ENCODE peak calls at places on chromosomes 3 and 15, in ten cellular contexts. X is mesendoderm; B is H1; Y is CD8-positive, alpha-beta memory T cell; U is aorta; V is neural progenitor cell; H is heart right ventricle; E is stomach; G is neuronal stem cell; Z is tibial nerve. R is an unnamed sample. For H3K4me1, the result is how much of the 10 kb centered on the place peaks cover.

GRCh38 chr3:195999896-196000295 is 82.0 kb downstream of the TFRC start:
- DNase-seq in G (no peak), U (no peak), V (no peak), H (no peak), Y (no peak), E (no peak), X (no peak), Z (no peak), B (no peak), R (peak)

GRCh38 chr3:15405448-15406050 is 21.8 kb downstream of the METTL6 start:
- DNase-seq in X (peak), Z (no peak), U (no peak), Y (no peak), H (no peak), G (peak), E (no peak), V (peak), B (no peak), R (peak)

GRCh38 chr3:73623996-73624362 is 762 bp downstream of the PDZRN3 start:
- DNase-seq in Z (no peak), G (no peak), H (peak), X (peak), V (peak), U (peak), Y (no peak), B (peak), E (peak), R (peak)

GRCh38 chr3:7924228-7924627 is 577.4 kb upstream of the LMCD1 start:
- DNase-seq in G (no peak), E (no peak), X (no peak), U (no peak), Z (no peak), B (no peak), V (no peak), H (no peak), Y (no peak), R (no peak)

GRCh38 chr15:43249699-43250203 is 17.0 kb downstream of the TGM5 start:
- DNase-seq in Z (no peak), B (no peak), E (no peak), Y (no peak), U (no peak), V (no peak), G (no peak), X (peak), H (no peak), R (no peak)

GRCh38 chr3:55445551-55445950 is 41.6 kb downstream of the WNT5A start:
- DNase-seq in E (peak), V (no peak), B (no peak), Z (no peak), Y (no peak), U (no peak), X (no peak), H (no peak), G (no peak), R (no peak)

GRCh38 chr3:101722394-101723173 is 1.8 kb upstream of the CEP97 start:
- DNase-seq in V (no peak), Y (no peak), Z (no peak), U (no peak), E (no peak), H (no peak), B (no peak), X (no peak), G (no peak), R (no peak)

GRCh38 chr15:89016549-89017041 is 71.7 kb upstream of the ABHD2 start:
- DNase-seq in B (no peak), V (no peak), Z (no peak), H (no peak), U (no peak), X (peak), G (no peak), E (no peak), Y (no peak), R (no peak)

GRCh38 chr3:31959951-31960792 is 20.9 kb downstream of the OSBPL10 start:
- DNase-seq in G (no peak), H (no peak), V (peak), Y (no peak), E (no peak), X (peak), B (no peak), Z (no peak), U (no peak), R (no peak)

GRCh38 chr3:159059395-159059794 is 257.5 kb downstream of the MFSD1 start:
- DNase-seq in H (no peak), V (no peak), Z (no peak), X (no peak), G (no peak), U (no peak), Y (no peak), B (no peak), E (no peak), R (no peak)

GRCh38 chr3:107753494-107753893 is 230.7 kb downstream of the BBX start:
- DNase-seq in X (peak), Y (no peak), B (no peak), E (peak), G (peak), U (no peak), H (no peak), V (peak), Z (no peak), R (peak)

GRCh38 chr15:62999178-62999577 is 43.4 kb upstream of the TPM1 start:
- DNase-seq in E (no peak), V (no peak), G (no peak), B (no peak), H (no peak), U (no peak), Z (no peak), Y (no peak), X (no peak), R (no peak)

GRCh38 chr3:194333212-194333980 is 17.7 kb downstream of the CPN2 start:
- DNase-seq in Y (peak), H (peak), G (peak), E (peak), B (peak), X (peak), Z (peak), V (peak), U (peak), R (peak)

GRCh38 chr15:56098230-56098899 is 105.0 kb upstream of the NEDD4 start:
- DNase-seq in X (no peak), Z (no peak), H (no peak), U (no peak), Y (no peak), V (no peak), B (no peak), E (no peak), G (no peak), R (no peak)

GRCh38 chr3:64048631-64049061 is 25.4 kb upstream of the PSMD6 start:
- DNase-seq in G (no peak), X (no peak), E (no peak), H (no peak), Z (no peak), V (no peak), Y (no peak), B (no peak), U (no peak), R (no peak)

GRCh38 chr3:27090265-27091041 is 278.7 kb downstream of the NEK10 start:
- DNase-seq in H (no peak), Z (no peak), E (no peak), X (no peak), V (no peak), B (no peak), U (no peak), Y (no peak), G (no peak), R (no peak)

GRCh38 chr3:71693641-71694040 is 31.6 kb downstream of the EIF4E3 start:
- DNase-seq in E (no peak), H (no peak), X (no peak), V (no peak), U (no peak), Y (no peak), Z (no peak), B (no peak), G (no peak), R (no peak)

GRCh38 chr3:44501971-44502370 is 24.5 kb upstream of the ZNF445 start:
- DNase-seq in U (no peak), E (no peak), X (no peak), H (no peak), B (no peak), V (no peak), G (no peak), Z (no peak), Y (no peak), R (no peak)

GRCh38 chr3:149480326-149481017 is 6.0 kb downstream of the TM4SF4 start:
- DNase-seq in G (peak), Y (no peak), Z (peak), U (peak), X (peak), V (peak), B (peak), H (peak), E (peak), R (peak)

GRCh38 chr3:58074997-58075396 is 66.8 kb downstream of the FLNB start:
- DNase-seq in X (no peak), E (no peak), B (no peak), G (no peak), Y (no peak), U (no peak), Z (no peak), H (no peak), V (no peak), R (no peak)

GRCh38 chr15:94119923-94120775 is 111.2 kb upstream of the MCTP2 start:
- DNase-seq in X (peak), Z (peak), E (peak), G (peak), B (peak), V (peak), U (peak), H (no peak), Y (peak), R (peak)

GRCh38 chr3:123327480-123327879 is 121.4 kb downstream of the ADCY5 start:
- DNase-seq in E (no peak), V (no peak), H (no peak), Z (no peak), G (no peak), B (no peak), U (no peak), X (no peak), Y (no peak), R (no peak)

GRCh38 chr3:46298871-46299607 is 54.9 kb upstream of the CCR2 start:
- DNase-seq in Z (no peak), H (no peak), V (no peak), E (no peak), Y (no peak), U (no peak), B (no peak), G (no peak), X (no peak), R (no peak)

GRCh38 chr3:30644615-30645014 is 38.2 kb downstream of the TGFBR2 start:
- DNase-seq in E (peak), Z (peak), G (no peak), B (no peak), H (no peak), U (peak), X (no peak), V (no peak), Y (peak), R (peak)

GRCh38 chr3:43872301-43872700 is 181.6 kb downstream of the ABHD5 start:
- DNase-seq in V (no peak), H (no peak), G (no peak), E (no peak), Z (no peak), B (no peak), U (no peak), Y (no peak), X (peak), R (peak)

GRCh38 chr3:122080188-122080587 is 25.0 kb downstream of the CD86 start:
- DNase-seq in B (no peak), E (no peak), U (no peak), Z (no peak), H (no peak), Y (no peak), V (no peak), X (no peak), G (no peak), R (no peak)

GRCh38 chr3:122078235-122078935 is 23.2 kb downstream of the CD86 start:
- DNase-seq in B (no peak), Y (no peak), G (no peak), U (no peak), E (no peak), V (no peak), H (no peak), X (no peak), Z (no peak), R (no peak)

GRCh38 chr3:122082357-122082756 is 27.2 kb downstream of the CD86 start:
- DNase-seq in B (no peak), H (no peak), U (no peak), Z (no peak), E (no peak), Y (no peak), G (no peak), V (no peak), X (no peak), R (no peak)

GRCh38 chr3:122079524-122079923 is 24.4 kb downstream of the CD86 start:
- DNase-seq in X (no peak), B (no peak), U (no peak), E (no peak), Y (no peak), H (no peak), G (no peak), V (no peak), Z (no peak), R (no peak)

GRCh38 chr3:122081543-122081942 is 26.4 kb downstream of the CD86 start:
- DNase-seq in B (no peak), X (no peak), U (no peak), Z (no peak), G (no peak), Y (no peak), H (no peak), E (no peak), V (no peak), R (no peak)
- H3K4me1 ChIP-seq in B (under half), X (under half), U (under half), Z (under half), G (under half), Y (under half), H (under half), E (under half), V (under half), R (under half)

DNA sequence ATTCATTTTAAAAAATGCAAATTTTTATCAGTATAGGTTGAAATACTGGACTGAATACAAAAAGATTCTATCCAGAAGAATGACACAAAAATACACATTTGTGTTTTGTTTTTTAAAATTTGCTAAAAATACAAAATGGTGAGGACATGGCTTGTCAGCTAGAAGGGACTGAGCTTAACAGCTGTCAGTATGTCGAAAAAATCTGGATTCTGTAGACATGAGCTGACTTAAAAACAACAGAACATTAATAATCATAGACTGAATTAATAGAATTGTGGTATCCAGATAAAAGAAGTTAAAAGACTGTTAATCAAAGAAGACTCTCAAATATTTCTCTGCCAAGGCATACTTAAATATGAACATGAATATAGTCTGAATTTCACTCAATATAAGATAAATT is 244.9 kb upstream of the CBLB start:
- DNase-seq in B (no peak), X (no peak), G (no peak), V (no peak), H (no peak), E (no peak), Z (no peak), Y (no peak), U (no peak), R (no peak)
- H3K4me1 ChIP-seq in B (under half), X (under half), G (under half), V (under half), H (under half), E (under half), Z (under half), Y (under half), U (under half), R (under half)

GRCh38 chr3:141446737-141447136 is 40.1 kb upstream of the RASA2 start:
- DNase-seq in Z (no peak), B (no peak), H (no peak), G (no peak), E (no peak), V (no peak), Y (no peak), U (no peak), X (no peak), R (no peak)

GRCh38 chr3:141449424-141449823 is 37.4 kb upstream of the RASA2 start:
- DNase-seq in X (no peak), V (no peak), G (no peak), Y (no peak), U (no peak), H (no peak), Z (no peak), E (no peak), B (no peak), R (no peak)

GRCh38 chr3:141450727-141451378 is 36.0 kb upstream of the RASA2 start:
- DNase-seq in Z (no peak), X (no peak), E (no peak), G (no peak), Y (no peak), H (no peak), V (no peak), B (no peak), U (no peak), R (no peak)

GRCh38 chr3:141447391-141447790 is 39.4 kb upstream of the RASA2 start:
- DNase-seq in X (no peak), V (no peak), Y (no peak), E (no peak), H (no peak), G (no peak), B (no peak), Z (no peak), U (no peak), R (no peak)

GRCh38 chr3:141448606-141449216 is 38.1 kb upstream of the RASA2 start:
- DNase-seq in X (no peak), G (no peak), Z (no peak), U (no peak), Y (no peak), B (no peak), V (no peak), E (no peak), H (no peak), R (no peak)
- H3K4me1 ChIP-seq in X (under half), G (under half), Z (under half), U (under half), Y (under half), B (under half), V (under half), E (half or more), H (half or more), R (under half)

DNA sequence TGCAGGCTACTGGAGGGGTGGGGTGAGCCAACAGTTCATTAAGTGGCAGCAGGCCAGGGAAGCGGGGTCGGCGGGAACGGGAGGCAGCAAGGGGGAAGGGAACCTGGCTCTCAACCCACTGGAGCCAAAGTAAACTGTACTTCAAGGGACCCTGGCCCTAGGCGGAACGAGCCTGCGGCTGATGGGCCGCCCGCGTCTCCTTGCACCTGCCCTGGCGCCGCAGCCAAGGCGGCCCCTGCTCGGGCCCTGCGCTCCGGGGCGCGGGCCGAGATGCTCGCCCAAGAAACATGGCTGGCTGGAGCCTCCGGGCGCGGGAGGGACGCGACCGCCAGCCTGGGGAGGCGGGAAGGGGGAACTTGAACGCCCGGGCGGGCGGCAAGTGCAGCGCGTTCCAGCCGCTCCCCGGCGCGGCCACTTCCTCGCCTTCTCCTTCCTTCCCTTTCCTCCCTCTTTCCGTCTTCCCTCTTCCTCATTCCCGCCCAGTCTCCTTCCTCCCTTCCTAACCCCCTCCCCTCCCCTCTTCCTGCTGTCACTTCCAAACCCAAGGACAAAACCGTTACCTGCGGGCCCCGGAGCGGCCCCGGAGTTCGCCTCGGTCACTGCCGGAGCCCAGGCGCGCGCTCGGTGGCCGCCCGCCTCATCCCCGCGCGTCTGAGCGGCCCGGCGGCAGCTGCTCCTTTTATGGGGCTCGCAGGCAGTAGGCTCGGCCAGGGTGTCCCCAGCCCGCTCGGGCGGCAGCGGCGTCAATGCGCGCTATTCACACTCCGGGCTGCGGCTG is 489.7 kb downstream of the MAGI1 start:
- DNase-seq in B (no peak), E (no peak), Y (no peak), X (peak), V (peak), U (peak), G (peak), H (peak), Z (no peak), R (peak)
- H3K4me1 ChIP-seq in B (under half), E (under half), Y (under half), X (under half), V (under half), U (under half), G (under half), H (under half), Z (under half), R (under half)

GRCh38 chr15:70479056-70479455 is 284.3 kb downstream of the UACA start:
- DNase-seq in U (no peak), X (no peak), H (no peak), B (no peak), Y (no peak), Z (no peak), V (no peak), E (no peak), G (no peak), R (no peak)

GRCh38 chr15:70479785-70480184 is 283.6 kb downstream of the UACA start:
- DNase-seq in H (no peak), Y (no peak), G (no peak), Z (no peak), X (no peak), V (no peak), U (no peak), E (no peak), B (no peak), R (no peak)

GRCh38 chr15:70477750-70478250 is 285.6 kb downstream of the UACA start:
- DNase-seq in Y (no peak), B (no peak), V (no peak), Z (no peak), U (no peak), X (no peak), H (no peak), E (no peak), G (no peak), R (no peak)

GRCh38 chr15:70480196-70480856 is 283.0 kb downstream of the UACA start:
- DNase-seq in V (no peak), G (no peak), H (no peak), X (no peak), E (no peak), U (no peak), B (no peak), Y (peak), Z (no peak), R (no peak)

GRCh38 chr15:70478251-70478990 is 284.9 kb downstream of the UACA start:
- DNase-seq in V (no peak), B (no peak), U (peak), X (no peak), G (no peak), Y (no peak), H (peak), E (no peak), Z (no peak), R (no peak)
- H3K4me1 ChIP-seq in V (under half), B (under half), U (under half), X (under half), G (under half), Y (under half), H (under half), E (under half), Z (under half), R (under half)

GRCh38 chr15:92882697-92883642 is 17.2 kb upstream of the CHD2 start:
- DNase-seq in G (no peak), E (no peak), X (peak), Z (no peak), Y (peak), U (peak), B (no peak), H (peak), V (peak), R (no peak)

GRCh38 chr15:92884813-92885461 is 15.2 kb upstream of the CHD2 start:
- DNase-seq in E (no peak), V (no peak), B (no peak), Y (no peak), U (no peak), Z (no peak), G (no peak), H (no peak), X (no peak), R (no peak)

GRCh38 chr15:92886229-92886628 is 13.9 kb upstream of the CHD2 start:
- DNase-seq in H (no peak), B (no peak), Y (no peak), E (no peak), G (no peak), U (no peak), Z (no peak), V (no peak), X (no peak), R (no peak)

GRCh38 chr15:92883643-92884458 is 16.3 kb upstream of the CHD2 start:
- DNase-seq in Y (no peak), X (peak), V (no peak), Z (no peak), H (no peak), B (no peak), E (no peak), G (no peak), U (no peak), R (no peak)

GRCh38 chr15:92884459-92884812 is 15.7 kb upstream of the CHD2 start:
- DNase-seq in Z (no peak), H (no peak), V (no peak), Y (no peak), X (no peak), U (no peak), B (no peak), G (no peak), E (no peak), R (no peak)
- H3K4me1 ChIP-seq in Z (under half), H (half or more), V (half or more), Y (half or more), X (under half), U (under half), B (under half), G (under half), E (half or more), R (under half)

R was measured in A673.